ENCODE peak calls at places on chromosomes 3 and 15, in four cellular contexts. One of them, this sample, is unnamed.

GRCh38 chr3:58260733-58261132 is 23.1 kb downstream of the ABHD6 start:
- DNase-seq in H54: peak
- DNase-seq in DMS153: no peak
- DNase-seq in stimulated activated effector memory CD8-positive, alpha-beta T cell treated with anti-CD3 and anti-CD28 coated beads, Interleukin-12 subunit alpha, Interleukin-12 subunit beta, amount 100 ng/mL, for 72 hours: no peak
- DNase-seq in this sample: no peak

GRCh38 chr3:150703756-150704344 is at the start of gene ERICH6:
- DNase-seq in H54: peak
- DNase-seq in stimulated activated effector memory CD8-positive, alpha-beta T cell treated with anti-CD3 and anti-CD28 coated beads, Interleukin-12 subunit alpha, Interleukin-12 subunit beta, amount 100 ng/mL, for 72 hours: peak
- DNase-seq in DMS153: peak
- DNase-seq in this sample: peak

GRCh38 chr3:123314409-123315270 is 112.9 kb downstream of the SEC22A start:
- DNase-seq in DMS153: peak
- DNase-seq in H54: no peak
- DNase-seq in stimulated activated effector memory CD8-positive, alpha-beta T cell treated with anti-CD3 and anti-CD28 coated beads, Interleukin-12 subunit alpha, Interleukin-12 subunit beta, amount 100 ng/mL, for 72 hours: no peak
- DNase-seq in this sample: no peak

GRCh38 chr3:8622873-8623725 is 21.5 kb downstream of the SSUH2 start:
- DNase-seq in H54: peak
- DNase-seq in DMS153: no peak
- DNase-seq in stimulated activated effector memory CD8-positive, alpha-beta T cell treated with anti-CD3 and anti-CD28 coated beads, Interleukin-12 subunit alpha, Interleukin-12 subunit beta, amount 100 ng/mL, for 72 hours: peak
- DNase-seq in this sample: peak

GRCh38 chr3:27221264-27221932 is 147.8 kb downstream of the NEK10 start:
- DNase-seq in stimulated activated effector memory CD8-positive, alpha-beta T cell treated with anti-CD3 and anti-CD28 coated beads, Interleukin-12 subunit alpha, Interleukin-12 subunit beta, amount 100 ng/mL, for 72 hours: no peak
- DNase-seq in H54: no peak
- DNase-seq in DMS153: no peak
- DNase-seq in this sample: no peak

GRCh38 chr3:11047500-11047899 is 55.0 kb downstream of the SLC6A1 start:
- DNase-seq in stimulated activated effector memory CD8-positive, alpha-beta T cell treated with anti-CD3 and anti-CD28 coated beads, Interleukin-12 subunit alpha, Interleukin-12 subunit beta, amount 100 ng/mL, for 72 hours: no peak
- DNase-seq in H54: no peak
- DNase-seq in DMS153: no peak
- DNase-seq in this sample: no peak

GRCh38 chr15:60396964-60397771 is 618 bp downstream of the ANXA2 start:
- DNase-seq in H54: no peak
- DNase-seq in DMS153: peak
- DNase-seq in stimulated activated effector memory CD8-positive, alpha-beta T cell treated with anti-CD3 and anti-CD28 coated beads, Interleukin-12 subunit alpha, Interleukin-12 subunit beta, amount 100 ng/mL, for 72 hours: peak
- DNase-seq in this sample: no peak

GRCh38 chr3:188008582-188009213 is 145.3 kb upstream of the LPP start:
- DNase-seq in stimulated activated effector memory CD8-positive, alpha-beta T cell treated with anti-CD3 and anti-CD28 coated beads, Interleukin-12 subunit alpha, Interleukin-12 subunit beta, amount 100 ng/mL, for 72 hours: no peak
- DNase-seq in DMS153: no peak
- DNase-seq in H54: no peak
- DNase-seq in this sample: no peak

GRCh38 chr15:61935493-61935892 is 124.8 kb downstream of the VPS13C start:
- DNase-seq in H54: no peak
- DNase-seq in stimulated activated effector memory CD8-positive, alpha-beta T cell treated with anti-CD3 and anti-CD28 coated beads, Interleukin-12 subunit alpha, Interleukin-12 subunit beta, amount 100 ng/mL, for 72 hours: no peak
- DNase-seq in DMS153: no peak
- DNase-seq in this sample: no peak

GRCh38 chr3:152970851-152971250 is 135.9 kb downstream of the P2RY1 start:
- DNase-seq in DMS153: no peak
- DNase-seq in stimulated activated effector memory CD8-positive, alpha-beta T cell treated with anti-CD3 and anti-CD28 coated beads, Interleukin-12 subunit alpha, Interleukin-12 subunit beta, amount 100 ng/mL, for 72 hours: no peak
- DNase-seq in H54: no peak
- DNase-seq in this sample: no peak

GRCh38 chr15:36334059-36334458 is 245.4 kb upstream of the CDIN1 start:
- DNase-seq in H54: no peak
- DNase-seq in stimulated activated effector memory CD8-positive, alpha-beta T cell treated with anti-CD3 and anti-CD28 coated beads, Interleukin-12 subunit alpha, Interleukin-12 subunit beta, amount 100 ng/mL, for 72 hours: no peak
- DNase-seq in DMS153: no peak
- DNase-seq in this sample: no peak

GRCh38 chr3:110521019-110521418 is 550.6 kb upstream of the NECTIN3 start:
- DNase-seq in DMS153: no peak
- DNase-seq in stimulated activated effector memory CD8-positive, alpha-beta T cell treated with anti-CD3 and anti-CD28 coated beads, Interleukin-12 subunit alpha, Interleukin-12 subunit beta, amount 100 ng/mL, for 72 hours: no peak
- DNase-seq in H54: peak
- DNase-seq in this sample: peak

GRCh38 chr15:47620960-47621681 is 96.2 kb upstream of the SEMA6D start:
- DNase-seq in stimulated activated effector memory CD8-positive, alpha-beta T cell treated with anti-CD3 and anti-CD28 coated beads, Interleukin-12 subunit alpha, Interleukin-12 subunit beta, amount 100 ng/mL, for 72 hours: no peak
- DNase-seq in H54: no peak
- DNase-seq in DMS153: no peak
- DNase-seq in this sample: no peak

GRCh38 chr3:52299815-52300611 is 12.4 kb downstream of the GLYCTK start:
- DNase-seq in stimulated activated effector memory CD8-positive, alpha-beta T cell treated with anti-CD3 and anti-CD28 coated beads, Interleukin-12 subunit alpha, Interleukin-12 subunit beta, amount 100 ng/mL, for 72 hours: no peak
- DNase-seq in DMS153: no peak
- DNase-seq in H54: peak
- DNase-seq in this sample: no peak

GRCh38 chr3:13477946-13478345 is 2.2 kb upstream of the HDAC11 start:
- DNase-seq in stimulated activated effector memory CD8-positive, alpha-beta T cell treated with anti-CD3 and anti-CD28 coated beads, Interleukin-12 subunit alpha, Interleukin-12 subunit beta, amount 100 ng/mL, for 72 hours: no peak
- DNase-seq in H54: no peak
- DNase-seq in DMS153: no peak
- DNase-seq in this sample: no peak

GRCh38 chr3:53260286-53260785 is 4.5 kb upstream of the TKT start:
- DNase-seq in H54: no peak
- DNase-seq in stimulated activated effector memory CD8-positive, alpha-beta T cell treated with anti-CD3 and anti-CD28 coated beads, Interleukin-12 subunit alpha, Interleukin-12 subunit beta, amount 100 ng/mL, for 72 hours: no peak
- DNase-seq in DMS153: no peak
- DNase-seq in this sample: no peak

GRCh38 chr3:61901986-61902385 is 340.6 kb downstream of the PTPRG start:
- DNase-seq in DMS153: peak
- DNase-seq in H54: no peak
- DNase-seq in stimulated activated effector memory CD8-positive, alpha-beta T cell treated with anti-CD3 and anti-CD28 coated beads, Interleukin-12 subunit alpha, Interleukin-12 subunit beta, amount 100 ng/mL, for 72 hours: no peak
- DNase-seq in this sample: no peak

GRCh38 chr15:78004919-78005634 is 72.4 kb downstream of the TBC1D2B start:
- DNase-seq in H54: peak
- DNase-seq in DMS153: peak
- DNase-seq in stimulated activated effector memory CD8-positive, alpha-beta T cell treated with anti-CD3 and anti-CD28 coated beads, Interleukin-12 subunit alpha, Interleukin-12 subunit beta, amount 100 ng/mL, for 72 hours: no peak
- DNase-seq in this sample: no peak

GRCh38 chr3:43512749-43513404 is 108.9 kb downstream of the ANO10 start:
- DNase-seq in stimulated activated effector memory CD8-positive, alpha-beta T cell treated with anti-CD3 and anti-CD28 coated beads, Interleukin-12 subunit alpha, Interleukin-12 subunit beta, amount 100 ng/mL, for 72 hours: no peak
- DNase-seq in DMS153: no peak
- DNase-seq in H54: no peak
- DNase-seq in this sample: no peak

GRCh38 chr3:115217678-115218451 is 70.8 kb upstream of the ZBTB20 start:
- DNase-seq in DMS153: peak
- DNase-seq in H54: peak
- DNase-seq in stimulated activated effector memory CD8-positive, alpha-beta T cell treated with anti-CD3 and anti-CD28 coated beads, Interleukin-12 subunit alpha, Interleukin-12 subunit beta, amount 100 ng/mL, for 72 hours: no peak
- DNase-seq in this sample: peak

GRCh38 chr3:13073042-13073906 is at the start of gene IQSEC1:
- DNase-seq in H54: no peak
- DNase-seq in stimulated activated effector memory CD8-positive, alpha-beta T cell treated with anti-CD3 and anti-CD28 coated beads, Interleukin-12 subunit alpha, Interleukin-12 subunit beta, amount 100 ng/mL, for 72 hours: peak
- DNase-seq in DMS153: peak
- DNase-seq in this sample: no peak

GRCh38 chr3:188749010-188749617 is 422.7 kb upstream of the TPRG1 start:
- DNase-seq in DMS153: no peak
- DNase-seq in stimulated activated effector memory CD8-positive, alpha-beta T cell treated with anti-CD3 and anti-CD28 coated beads, Interleukin-12 subunit alpha, Interleukin-12 subunit beta, amount 100 ng/mL, for 72 hours: peak
- DNase-seq in H54: peak
- DNase-seq in this sample: peak

GRCh38 chr3:105614288-105615030 is 247.8 kb downstream of the ALCAM start:
- DNase-seq in DMS153: no peak
- DNase-seq in H54: no peak
- DNase-seq in stimulated activated effector memory CD8-positive, alpha-beta T cell treated with anti-CD3 and anti-CD28 coated beads, Interleukin-12 subunit alpha, Interleukin-12 subunit beta, amount 100 ng/mL, for 72 hours: no peak
- DNase-seq in this sample: no peak

GRCh38 chr15:64009798-64010241 is 36.5 kb downstream of the DAPK2 start:
- DNase-seq in stimulated activated effector memory CD8-positive, alpha-beta T cell treated with anti-CD3 and anti-CD28 coated beads, Interleukin-12 subunit alpha, Interleukin-12 subunit beta, amount 100 ng/mL, for 72 hours: peak
- DNase-seq in DMS153: no peak
- DNase-seq in H54: peak
- DNase-seq in this sample: no peak

GRCh38 chr3:139827833-139828232 is 107.2 kb upstream of the CLSTN2 start:
- DNase-seq in H54: no peak
- DNase-seq in DMS153: no peak
- DNase-seq in stimulated activated effector memory CD8-positive, alpha-beta T cell treated with anti-CD3 and anti-CD28 coated beads, Interleukin-12 subunit alpha, Interleukin-12 subunit beta, amount 100 ng/mL, for 72 hours: no peak
- DNase-seq in this sample: no peak

GRCh38 chr3:115709931-115710330 is 86.6 kb downstream of the GAP43 start:
- DNase-seq in stimulated activated effector memory CD8-positive, alpha-beta T cell treated with anti-CD3 and anti-CD28 coated beads, Interleukin-12 subunit alpha, Interleukin-12 subunit beta, amount 100 ng/mL, for 72 hours: no peak
- DNase-seq in H54: no peak
- DNase-seq in DMS153: no peak
- DNase-seq in this sample: no peak

GRCh38 chr3:43584043-43584826 is 37.6 kb downstream of the ANO10 start:
- DNase-seq in H54: no peak
- DNase-seq in stimulated activated effector memory CD8-positive, alpha-beta T cell treated with anti-CD3 and anti-CD28 coated beads, Interleukin-12 subunit alpha, Interleukin-12 subunit beta, amount 100 ng/mL, for 72 hours: no peak
- DNase-seq in DMS153: no peak
- DNase-seq in this sample: no peak

GRCh38 chr3:123093696-123094095 is 26.9 kb downstream of the PDIA5 start:
- DNase-seq in DMS153: no peak
- DNase-seq in stimulated activated effector memory CD8-positive, alpha-beta T cell treated with anti-CD3 and anti-CD28 coated beads, Interleukin-12 subunit alpha, Interleukin-12 subunit beta, amount 100 ng/mL, for 72 hours: no peak
- DNase-seq in H54: no peak
- DNase-seq in this sample: no peak